ENCODE peak calls at places on chromosomes 4 and X, in nine cellular contexts. G is left colon; C is glomerular endothelial cell; X is choroid plexus epithelial cell; T is activated CD4-positive, CD25-positive, alpha-beta regulatory T cell; H is myocyte; W is posterior cingulate gyrus; N is HS-5; E is kidney tubule cell. Y is an unnamed sample.

GRCh38 chr4:73870260-73870659 is 1.1 kb downstream of the CXCL1 start:
- DNase-seq in G (peak), C (no peak), X (peak), T (no peak), H (no peak), W (peak), N (no peak), E (peak), Y (peak)

GRCh38 chr4:2931765-2932560 is 31.2 kb downstream of the NOP14 start:
- DNase-seq in G (peak), C (no peak), X (no peak), T (no peak), H (no peak), W (peak), N (no peak), E (no peak), Y (no peak)

GRCh38 chr4:98293089-98293887 is 32.1 kb downstream of the RAP1GDS1 start:
- DNase-seq in G (no peak), C (no peak), X (peak), T (no peak), H (peak), W (peak), N (no peak), E (no peak), Y (no peak)

GRCh38 chrX:41889317-41890025 is 33.9 kb downstream of the CASK start:
- DNase-seq in G (no peak), C (no peak), X (peak), T (no peak), H (peak), W (no peak), N (peak), E (peak), Y (peak)

GRCh38 chr4:98864560-98864959 is 64.4 kb downstream of the EIF4E start:
- DNase-seq in G (no peak), C (no peak), X (no peak), T (no peak), H (no peak), W (no peak), N (no peak), E (peak), Y (peak)

GRCh38 chr4:8200302-8200975 is 1.3 kb downstream of the SH3TC1 start:
- DNase-seq in G (peak), C (no peak), X (peak), T (no peak), H (no peak), W (no peak), N (no peak), E (peak), Y (peak)

GRCh38 chr4:17770845-17771244 is 10.6 kb downstream of the FAM184B start:
- DNase-seq in G (no peak), C (no peak), X (no peak), T (no peak), H (no peak), W (no peak), N (no peak), E (no peak), Y (peak)

GRCh38 chr4:84499065-84499982 is at the start of gene NKX6-1:
- DNase-seq in G (peak), C (no peak), X (peak), T (no peak), H (peak), W (peak), N (peak), E (peak), Y (peak)

GRCh38 chr4:95544433-95545103 is 4.2 kb downstream of the UNC5C start:
- DNase-seq in G (no peak), C (no peak), X (peak), T (no peak), H (no peak), W (no peak), N (no peak), E (no peak), Y (no peak)

GRCh38 chrX:154799554-154800348 is 5.5 kb downstream of the MPP1 start:
- DNase-seq in G (peak), C (peak), X (peak), T (no peak), H (peak), W (no peak), N (no peak), E (no peak), Y (peak)

GRCh38 chr4:2101346-2102044 is 42.4 kb downstream of the NAT8L start:
- DNase-seq in G (no peak), C (no peak), X (no peak), T (no peak), H (peak), W (no peak), N (no peak), E (peak), Y (peak)

GRCh38 chr4:60884545-60884944 is 315.6 kb upstream of the ADGRL3 start:
- DNase-seq in G (no peak), C (no peak), X (peak), T (no peak), H (no peak), W (no peak), N (no peak), E (no peak), Y (no peak)

GRCh38 chrX:19515615-19516105 is 352 bp upstream of the MAP3K15 start:
- DNase-seq in G (no peak), C (no peak), X (no peak), T (no peak), H (no peak), W (no peak), N (no peak), E (no peak), Y (no peak)

GRCh38 chr4:76559236-76560071 is 124.4 kb downstream of the SHROOM3 start:
- DNase-seq in G (no peak), C (no peak), X (no peak), T (no peak), H (no peak), W (no peak), N (no peak), E (peak), Y (no peak)

GRCh38 chr4:180767330-180767729 is 1475.9 kb upstream of the TENM3 start:
- DNase-seq in G (no peak), C (no peak), X (no peak), T (no peak), H (no peak), W (no peak), N (no peak), E (no peak), Y (no peak)

GRCh38 chr4:18536420-18536819 is 514.9 kb upstream of the LCORL start:
- DNase-seq in G (no peak), C (no peak), X (no peak), T (no peak), H (no peak), W (no peak), N (no peak), E (no peak), Y (no peak)

GRCh38 chrX:119529355-119530276 is 35.6 kb downstream of the STEEP1 start:
- DNase-seq in G (no peak), C (no peak), X (peak), T (no peak), H (no peak), W (no peak), N (no peak), E (no peak), Y (no peak)

GRCh38 chr4:140156529-140157171 is 2.7 kb upstream of the MAML3 start:
- DNase-seq in G (no peak), C (no peak), X (no peak), T (no peak), H (no peak), W (no peak), N (no peak), E (no peak), Y (no peak)

GRCh38 chr4:40183615-40184411 is 13.0 kb upstream of the RHOH start:
- DNase-seq in G (no peak), C (no peak), X (peak), T (no peak), H (no peak), W (no peak), N (no peak), E (no peak), Y (peak)

GRCh38 chrX:153966283-153966688 is 5.3 kb downstream of the HCFC1 start:
- DNase-seq in G (no peak), C (no peak), X (no peak), T (no peak), H (peak), W (no peak), N (no peak), E (no peak), Y (no peak)

GRCh38 chr4:187236491-187236890 is 512.8 kb upstream of the FAT1 start:
- DNase-seq in G (no peak), C (no peak), X (peak), T (no peak), H (peak), W (no peak), N (peak), E (peak), Y (peak)

GRCh38 chr4:101977096-101977495 is 186.6 kb downstream of the BANK1 start:
- DNase-seq in G (no peak), C (peak), X (peak), T (no peak), H (peak), W (peak), N (peak), E (peak), Y (peak)

GRCh38 chr4:100095729-100096595 is 94.3 kb downstream of the DDIT4L start:
- DNase-seq in G (peak), C (peak), X (peak), T (peak), H (peak), W (peak), N (peak), E (peak), Y (peak)

GRCh38 chr4:61427818-61428495 is 227.8 kb downstream of the ADGRL3 start:
- DNase-seq in G (no peak), C (no peak), X (no peak), T (no peak), H (no peak), W (peak), N (no peak), E (no peak), Y (peak)